ENCODE peak calls at places on chromosomes 1 and 21, in eight cellular contexts. W is pancreas; R is stimulated activated CD8-positive, alpha-beta memory T cell treated with anti-CD3 and anti-CD28 coated beads, Interleukin-2, amount 100 ng/mL, for 1 hour; Y is MCF 10A; V is activated T-helper 1 cell treated with anti-CD3 and anti-CD28 coated beads, Interleukin-12 subunit alpha, Interleukin-12 subunit beta, Interleukin-2, Interleukin-4 antibody, amounts not matched to agents 30 ng/mL and 10 ng/mL and 1 ng/mL, durations not matched to agents 14 hours and 24 hours and 36 hours; C is stimulated activated CD4-positive, alpha-beta T cell treated with anti-CD3 and anti-CD28 coated beads, Interleukin-1b, Interleukin-23, amount 100 ng/mL, for 4 hours; E is KBM-7; G is astrocyte. L is an unnamed sample.

GRCh38 chr21:31201548-31201947 is 142.5 kb downstream of the TIAM1 start:
- DNase-seq in W (no peak), R (no peak), Y (peak; percentile 40), V (no peak), C (no peak), E (peak; percentile 76), G (peak; percentile 65), L (no peak)

GRCh38 chr1:114716304-114717158 is at the start of gene NRAS:
- DNase-seq in W (peak; percentile 97), R (peak; percentile 94), Y (peak; percentile 89), V (peak; percentile 93), C (peak; percentile 93), E (peak; percentile 91), G (peak; percentile 80), L (peak; percentile 95)

GRCh38 chr1:18999287-18999852 is 42.9 kb upstream of the IFFO2 start:
- DNase-seq in W (no peak), R (no peak), Y (no peak), V (no peak), C (no peak), E (no peak), G (peak; percentile 46), L (no peak)

GRCh38 chr21:42413500-42413899 is 9.8 kb downstream of the UBASH3A start:
- DNase-seq in W (no peak), R (no peak), Y (no peak), V (no peak), C (no peak), E (no peak), G (no peak), L (no peak)

GRCh38 chr1:230661976-230662375 is 19.7 kb downstream of the COG2 start:
- DNase-seq in W (no peak), R (no peak), Y (peak; percentile 39), V (no peak), C (no peak), E (no peak), G (no peak), L (no peak)

GRCh38 chr1:107414550-107414949 is 273.7 kb downstream of the NTNG1 start:
- DNase-seq in W (no peak), R (no peak), Y (no peak), V (no peak), C (no peak), E (no peak), G (no peak), L (no peak)

GRCh38 chr1:113976609-113977278 is 2.5 kb upstream of the OLFML3 start:
- DNase-seq in W (no peak), R (no peak), Y (no peak), V (no peak), C (no peak), E (peak; percentile 29), G (peak; percentile 51), L (no peak)

GRCh38 chr1:162535501-162535900 is 26.0 kb upstream of the UAP1 start:
- DNase-seq in W (no peak), R (no peak), Y (no peak), V (no peak), C (no peak), E (no peak), G (peak; percentile 25), L (no peak)

GRCh38 chr1:38000233-38000528 is 5.1 kb downstream of the FHL3 start:
- DNase-seq in W (no peak), R (no peak), Y (no peak), V (no peak), C (no peak), E (no peak), G (no peak), L (no peak)

GRCh38 chr1:68331117-68331865 is 99.0 kb upstream of the WLS start:
- DNase-seq in W (no peak), R (no peak), Y (peak; percentile 67), V (no peak), C (no peak), E (no peak), G (peak; percentile 98), L (no peak)

GRCh38 chr21:38840456-38841129 is 34.9 kb downstream of the ETS2 start:
- DNase-seq in W (no peak), R (no peak), Y (no peak), V (no peak), C (no peak), E (no peak), G (no peak), L (no peak)

GRCh38 chr1:239237912-239238311 is 148.5 kb upstream of the CHRM3 start:
- DNase-seq in W (no peak), R (no peak), Y (no peak), V (no peak), C (no peak), E (no peak), G (no peak), L (no peak)

GRCh38 chr1:13751985-13752384 is 52.0 kb downstream of the PRDM2 start:
- DNase-seq in W (no peak), R (no peak), Y (no peak), V (no peak), C (no peak), E (no peak), G (no peak), L (no peak)

GRCh38 chr1:32989160-32989894 is 24.7 kb upstream of the RNF19B start:
- DNase-seq in W (no peak), R (no peak), Y (peak; percentile 98), V (peak; percentile 61), C (no peak), E (peak; percentile 82), G (peak; percentile 98), L (peak; percentile 71)

L was measured in stomach.